ENCODE peak calls at places on chromosomes 7 and 10, in five cellular contexts. P is iris pigment epithelial cell, I is Daoy, D is A549, C is NCI-H446. V is an unnamed sample.

GRCh38 chr10:132400547-132401151 is 3.6 kb downstream of the PWWP2B start:
- DNase-seq in I (no peak), D (no peak), P (no peak), C (no peak), V (no peak)

GRCh38 chr10:18424200-18424599 is 227.2 kb downstream of the NSUN6 start:
- DNase-seq in P (no peak), C (no peak), D (no peak), I (no peak), V (no peak)

GRCh38 chr10:132277311-132277741 is 30.4 kb downstream of the STK32C start:
- DNase-seq in I (no peak), C (no peak), P (no peak), D (no peak), V (no peak)

GRCh38 chr10:27252267-27253000 is 11.8 kb upstream of the ACBD5 start:
- DNase-seq in I (no peak), C (no peak), P (peak), D (peak), V (peak)

GRCh38 chr7:87779806-87780205 is 96.4 kb downstream of the SLC25A40 start:
- DNase-seq in P (no peak), I (no peak), D (no peak), C (no peak), V (no peak)

GRCh38 chr10:60434418-60435046 is 44.9 kb upstream of the ANK3 start:
- DNase-seq in P (peak), C (peak), I (peak), D (peak), V (peak)

GRCh38 chr7:136030867-136031318 is 53.7 kb upstream of the MTPN start:
- DNase-seq in I (no peak), D (no peak), P (no peak), C (no peak), V (no peak)

GRCh38 chr7:116630932-116631449 is 41.0 kb upstream of the MET start:
- DNase-seq in C (no peak), P (peak), I (peak), D (peak), V (peak)

GRCh38 chr10:124875596-124875995 is 66.3 kb upstream of the ZRANB1 start:
- DNase-seq in D (peak), C (no peak), P (peak), I (no peak), V (peak)

GRCh38 chr7:82289889-82290288 is 153.7 kb downstream of the CACNA2D1 start:
- DNase-seq in C (no peak), I (no peak), P (no peak), D (no peak), V (no peak)

GRCh38 chr7:30371321-30371720 is 86.9 kb downstream of the ZNRF2 start:
- DNase-seq in D (no peak), C (no peak), I (no peak), P (no peak), V (no peak)

GRCh38 chr7:107233174-107233573 is 64.4 kb downstream of the HBP1 start:
- DNase-seq in P (no peak), C (no peak), I (peak), D (no peak), V (peak)

GRCh38 chr7:38241071-38241470 is 32.4 kb downstream of the TARP start:
- DNase-seq in C (no peak), D (no peak), P (no peak), I (no peak), V (no peak)

GRCh38 chr7:4025694-4026615 is 656.1 kb upstream of the FOXK1 start:
- DNase-seq in I (no peak), D (no peak), C (no peak), P (no peak), V (no peak)

GRCh38 chr10:133334495-133335237 is 2.0 kb downstream of the CALY start:
- DNase-seq in C (no peak), P (no peak), D (peak), I (peak), V (no peak)

GRCh38 chr10:95249467-95249866 is 41.3 kb downstream of the PDLIM1 start:
- DNase-seq in I (no peak), C (no peak), D (no peak), P (no peak), V (no peak)

GRCh38 chr7:69285856-69286255 is 312.4 kb upstream of the AUTS2 start:
- DNase-seq in C (no peak), I (no peak), D (no peak), P (no peak), V (no peak)

GRCh38 chr7:85186521-85187241 is at the start of gene SEMA3D:
- DNase-seq in I (peak), D (peak), C (peak), P (peak), V (peak)

GRCh38 chr10:69845574-69846251 is 44.0 kb downstream of the COL13A1 start:
- DNase-seq in D (peak), P (no peak), C (no peak), I (peak), V (peak)

GRCh38 chr7:28389504-28390385 is 22.6 kb upstream of the CREB5 start:
- DNase-seq in C (peak), D (peak), I (peak), P (peak), V (peak)

GRCh38 chr7:64654796-64655548 is 11.0 kb upstream of the ZNF107 start:
- DNase-seq in C (no peak), P (no peak), D (no peak), I (no peak), V (no peak)

GRCh38 chr10:49761789-49762565 is at the start of gene OGDHL:
- DNase-seq in D (peak), I (peak), C (no peak), P (peak), V (peak)

GRCh38 chr7:123876557-123877256 is 31.7 kb downstream of the HYAL4 start:
- DNase-seq in C (no peak), D (no peak), P (no peak), I (no peak), V (no peak)

GRCh38 chr10:49415109-49415508 is 19.2 kb upstream of the DRGX start:
- DNase-seq in C (no peak), I (no peak), D (no peak), P (no peak), V (no peak)

GRCh38 chr10:22246680-22247391 is 29.0 kb upstream of the EBLN1 start:
- DNase-seq in D (peak), P (peak), I (peak), C (no peak), V (peak)

GRCh38 chr7:151249034-151249731 is 689 bp upstream of the SMARCD3 start:
- DNase-seq in P (peak), I (peak), C (no peak), D (peak), V (peak)

GRCh38 chr7:18177129-18177814 is 149.6 kb upstream of the PRPS1L1 start:
- DNase-seq in I (no peak), P (no peak), C (no peak), D (peak), V (no peak)

GRCh38 chr10:71597821-71598498 is 121.6 kb downstream of the C10orf105 start:
- DNase-seq in I (peak), D (no peak), C (no peak), P (peak), V (no peak)

GRCh38 chr10:103416436-103417147 is 20.2 kb downstream of the PDCD11 start:
- DNase-seq in P (peak), C (peak), D (peak), I (peak), V (peak)

GRCh38 chr10:123380491-123381085 is 226.4 kb downstream of the BUB3 start:
- DNase-seq in P (peak), D (peak), I (no peak), C (no peak), V (peak)

GRCh38 chr7:151541709-151542499 is 22.2 kb upstream of the RHEB start:
- DNase-seq in P (no peak), D (no peak), C (no peak), I (no peak), V (no peak)

GRCh38 chr10:103916254-103916653 is 1.7 kb downstream of the STN1 start:
- DNase-seq in P (peak), D (no peak), I (no peak), C (no peak), V (no peak)

GRCh38 chr10:24462889-24463552 is 254.1 kb downstream of the KIAA1217 start:
- DNase-seq in P (no peak), I (peak), C (no peak), D (peak), V (peak)

V was measured in ELR.